ENCODE peak calls at places on chromosomes 16 and 17, in ten cellular contexts. F is HT-29; Q is kidney tubule cell; B is BJ; N is stimulated activated CD8-positive, alpha-beta memory T cell treated with anti-CD3 and anti-CD28 coated beads, Interleukin-7, amount 100 ng/mL, for 1 hour; H is activated B cell treated with CpG ODN at 0.5 μM for 24 hours; I is fibroblast of the conjunctiva; K is cardiac muscle cell; P is amygdala; C is MCF 10A. T is an unnamed sample.

GRCh38 chr16:75385507-75386152 is 47.7 kb downstream of the CFDP1 start:
- DNase-seq in F (peak; percentile 80), Q (peak; percentile 80), B (no peak), N (no peak), H (no peak), I (peak; percentile 84), K (peak; percentile 80), P (no peak), C (peak; percentile 85), T (peak; percentile 61)

GRCh38 chr17:56593073-56593740 is at the start of gene NOG:
- DNase-seq in F (no peak), Q (peak; percentile 62), B (no peak), N (no peak), H (peak; percentile 25), I (peak; percentile 42), K (peak; percentile 81), P (peak; percentile 77), C (peak; percentile 52), T (no peak)

GRCh38 chr16:28863929-28864886 is 565 bp downstream of the SH2B1 start:
- DNase-seq in F (no peak), Q (peak; percentile 20), B (no peak), N (no peak), H (no peak), I (no peak), K (peak; percentile 47), P (no peak), C (no peak), T (no peak)

GRCh38 chr17:76517638-76518038 is 16.4 kb upstream of the RHBDF2 start:
- DNase-seq in F (no peak), Q (peak; percentile 74), B (no peak), N (no peak), H (no peak), I (no peak), K (no peak), P (no peak), C (no peak), T (no peak)

GRCh38 chr17:1998426-1998784 is 26.7 kb downstream of the RTN4RL1 start:
- DNase-seq in F (no peak), Q (no peak), B (no peak), N (no peak), H (no peak), I (no peak), K (no peak), P (no peak), C (no peak), T (no peak)

GRCh38 chr16:81908466-81909230 is 102.6 kb downstream of the SDR42E1 start:
- DNase-seq in F (no peak), Q (no peak), B (no peak), N (no peak), H (no peak), I (no peak), K (no peak), P (no peak), C (peak; percentile 85), T (no peak)

GRCh38 chr17:28475151-28475900 is 1.9 kb downstream of the SLC13A2 start:
- DNase-seq in F (peak; percentile 60), Q (no peak), B (no peak), N (no peak), H (no peak), I (no peak), K (no peak), P (no peak), C (no peak), T (peak; percentile 22)

GRCh38 chr16:66484453-66485213 is 57.5 kb downstream of the BEAN1 start:
- DNase-seq in F (no peak), Q (no peak), B (no peak), N (no peak), H (peak; percentile 12), I (no peak), K (no peak), P (no peak), C (no peak), T (no peak)

GRCh38 chr16:68041783-68042182 is 18.7 kb downstream of the DUS2 start:
- DNase-seq in F (no peak), Q (no peak), B (no peak), N (no peak), H (no peak), I (no peak), K (no peak), P (no peak), C (no peak), T (no peak)

GRCh38 chr17:10349403-10349802 is 23.4 kb downstream of the MYH13 start:
- DNase-seq in F (peak; percentile 4), Q (no peak), B (no peak), N (no peak), H (no peak), I (no peak), K (no peak), P (no peak), C (no peak), T (no peak)

GRCh38 chr16:1613728-1614225 is 1.6 kb downstream of the CRAMP1 start:
- DNase-seq in F (peak; percentile 24), Q (peak; percentile 11), B (no peak), N (no peak), H (no peak), I (no peak), K (peak; percentile 48), P (no peak), C (peak; percentile 38), T (no peak)

GRCh38 chr16:86966781-86967180 is 350.4 kb downstream of the C16orf95 start:
- DNase-seq in F (no peak), Q (peak; percentile 55), B (no peak), N (no peak), H (no peak), I (no peak), K (no peak), P (no peak), C (no peak), T (no peak)